ENCODE peak calls at places on chromosomes 7 and 10, in seven cellular contexts. V is prostate gland, S is GM12878, N is AG09319, T is Ammon's horn, C is GM12892, R is astrocyte of the spinal cord. J is an unnamed sample.
A peak's percentile ranks its signal among the peaks of the same experiment; 100 is the strongest.

GRCh38 chr10:46525177-46525823 is 31.2 kb downstream of the GPRIN2 start:
- DNase-seq in V (no peak), S (no peak), N (peak; percentile 29), T (no peak), C (no peak), R (peak; percentile 71), J (no peak)

GRCh38 chr10:78436706-78437406 is 403.2 kb downstream of the RPS24 start:
- DNase-seq in V (no peak), S (no peak), N (no peak), T (no peak), C (no peak), R (no peak), J (no peak)

GRCh38 chr10:102334106-102334505 is 61.4 kb upstream of the NFKB2 start:
- DNase-seq in V (no peak), S (no peak), N (no peak), T (no peak), C (no peak), R (peak; percentile 32), J (no peak)

GRCh38 chr10:52526251-52526823 is 212.3 kb downstream of the DKK1 start:
- DNase-seq in V (no peak), S (no peak), N (no peak), T (no peak), C (no peak), R (peak; percentile 50), J (no peak)

GRCh38 chr7:74093671-74094223 is 10.1 kb downstream of the LIMK1 start:
- DNase-seq in V (no peak), S (no peak), N (no peak), T (no peak), C (no peak), R (peak; percentile 9), J (no peak)

GRCh38 chr7:113996405-113996804 is 77.6 kb upstream of the PPP1R3A start:
- DNase-seq in V (no peak), S (no peak), N (no peak), T (no peak), C (no peak), R (no peak), J (no peak)

GRCh38 chr10:75679546-75679945 is 248.1 kb downstream of the LRMDA start:
- DNase-seq in V (no peak), S (no peak), N (no peak), T (no peak), C (no peak), R (no peak), J (no peak)

GRCh38 chr7:157576415-157576814 is 239.6 kb downstream of the DNAJB6 start:
- DNase-seq in V (no peak), S (no peak), N (no peak), T (no peak), C (no peak), R (no peak), J (no peak)

GRCh38 chr10:60662917-60663614 is 115.2 kb upstream of the CDK1 start:
- DNase-seq in V (no peak), S (no peak), N (no peak), T (no peak), C (no peak), R (peak; percentile 65), J (no peak)

GRCh38 chr10:101575580-101576228 is 12.4 kb downstream of the POLL start:
- DNase-seq in V (no peak), S (no peak), N (no peak), T (no peak), C (no peak), R (no peak), J (no peak)

GRCh38 chr10:132107211-132107946 is 41.6 kb downstream of the JAKMIP3 start:
- DNase-seq in V (no peak), S (no peak), N (no peak), T (peak; percentile 48), C (no peak), R (no peak), J (no peak)

GRCh38 chr7:38541440-38541839 is 89.7 kb downstream of the AMPH start:
- DNase-seq in V (no peak), S (no peak), N (no peak), T (no peak), C (no peak), R (no peak), J (no peak)

GRCh38 chr10:31087855-31088254 is 56.2 kb upstream of the ZNF438 start:
- DNase-seq in V (no peak), S (no peak), N (no peak), T (no peak), C (no peak), R (no peak), J (no peak)

GRCh38 chr10:100359529-100360150 is 12.6 kb downstream of the SCD start:
- DNase-seq in V (no peak), S (no peak), N (no peak), T (no peak), C (no peak), R (no peak), J (no peak)

GRCh38 chr7:82010416-82010815 is 240.6 kb upstream of the HGF start:
- DNase-seq in V (no peak), S (no peak), N (no peak), T (no peak), C (no peak), R (no peak), J (no peak)

GRCh38 chr10:116886772-116887171 is 37.5 kb downstream of the ENO4 start:
- DNase-seq in V (no peak), S (no peak), N (no peak), T (no peak), C (no peak), R (no peak), J (no peak)

GRCh38 chr7:2720024-2720423 is 32.0 kb downstream of the AMZ1 start:
- DNase-seq in V (no peak), S (no peak), N (no peak), T (peak; percentile 67), C (no peak), R (no peak), J (peak; percentile 83)

GRCh38 chr10:110512461-110513187 is 14.9 kb downstream of the DUSP5 start:
- DNase-seq in V (no peak), S (no peak), N (no peak), T (no peak), C (no peak), R (peak; percentile 92), J (no peak)

GRCh38 chr7:6385110-6385792 is 62.5 kb downstream of the DAGLB start:
- DNase-seq in V (peak; percentile 45), S (no peak), N (peak; percentile 62), T (no peak), C (no peak), R (peak; percentile 94), J (no peak)

GRCh38 chr7:107103369-107103768 is 58.9 kb downstream of the PRKAR2B start:
- DNase-seq in V (no peak), S (no peak), N (no peak), T (no peak), C (no peak), R (peak; percentile 5), J (no peak)

GRCh38 chr10:59757966-59758365 is 4.7 kb upstream of the MRLN start:
- DNase-seq in V (no peak), S (no peak), N (no peak), T (no peak), C (no peak), R (peak; percentile 75), J (no peak)

GRCh38 chr10:129744896-129745750 is 219.0 kb downstream of the EBF3 start:
- DNase-seq in V (no peak), S (no peak), N (no peak), T (no peak), C (no peak), R (no peak), J (no peak)

GRCh38 chr10:132698761-132699391 is 87.1 kb downstream of the NKX6-2 start:
- DNase-seq in V (no peak), S (no peak), N (no peak), T (peak; percentile 1), C (no peak), R (no peak), J (no peak)

GRCh38 chr10:43814611-43815010 is 165.9 kb upstream of the ZNF32 start:
- DNase-seq in V (no peak), S (no peak), N (no peak), T (no peak), C (no peak), R (no peak), J (no peak)

GRCh38 chr7:12802070-12802469 is 114.6 kb downstream of the ARL4A start:
- DNase-seq in V (no peak), S (no peak), N (no peak), T (no peak), C (no peak), R (no peak), J (no peak)

GRCh38 chr7:87671-88070 is 104.7 kb upstream of the FAM20C start:
- DNase-seq in V (no peak), S (no peak), N (no peak), T (no peak), C (no peak), R (no peak), J (no peak)

GRCh38 chr10:69217119-69217754 is 2.9 kb upstream of the HKDC1 start:
- DNase-seq in V (no peak), S (no peak), N (no peak), T (no peak), C (no peak), R (peak; percentile 77), J (no peak)

GRCh38 chr7:155751409-155751808 is 60.9 kb downstream of the SHH start:
- DNase-seq in V (no peak), S (no peak), N (no peak), T (no peak), C (no peak), R (no peak), J (no peak)

GRCh38 chr7:121202834-121203233 is 126.0 kb upstream of the WNT16 start:
- DNase-seq in V (no peak), S (no peak), N (no peak), T (no peak), C (no peak), R (no peak), J (no peak)

GRCh38 chr7:35437619-35438275 is 183.8 kb upstream of the TBX20 start:
- DNase-seq in V (no peak), S (no peak), N (no peak), T (no peak), C (no peak), R (no peak), J (no peak)

GRCh38 chr7:135748770-135749169 is at the start of gene FAM180A:
- DNase-seq in V (peak; percentile 40), S (no peak), N (peak; percentile 85), T (no peak), C (no peak), R (peak; percentile 44), J (no peak)

GRCh38 chr7:142248166-142249160 is 9.4 kb downstream of the PRSS58 start:
- DNase-seq in V (no peak), S (no peak), N (no peak), T (no peak), C (no peak), R (no peak), J (no peak)

GRCh38 chr10:72574636-72575035 is 51.2 kb downstream of the MICU1 start:
- DNase-seq in V (no peak), S (no peak), N (no peak), T (peak; percentile 56), C (no peak), R (no peak), J (peak; percentile 42)